ENCODE peak calls at places on chromosomes 13 and 19, in seven cellular contexts. P is GM12864; Y is ascending aorta; E is osteoblast; C is kidney; J is CD8-positive, alpha-beta T cell; V is CD4-positive, alpha-beta memory T cell. U is an unnamed sample.

GRCh38 chr19:46474211-46474610 is 2.8 kb upstream of the PNMA8A start:
- DNase-seq in P (no peak), Y (no peak), E (peak), C (peak), J (no peak), V (no peak), U (peak)

GRCh38 chr13:20814224-20814910 is 40.6 kb upstream of the EEF1AKMT1 start:
- DNase-seq in P (no peak), Y (peak), E (peak), C (peak), J (no peak), V (no peak), U (peak)

GRCh38 chr13:21218351-21219043 is 42.0 kb downstream of the MRPL57 start:
- DNase-seq in P (peak), Y (no peak), E (no peak), C (no peak), J (no peak), V (peak), U (no peak)

GRCh38 chr13:51874651-51875050 is 12.9 kb downstream of the CCDC70 start:
- DNase-seq in P (no peak), Y (no peak), E (peak), C (no peak), J (no peak), V (no peak), U (no peak)

GRCh38 chr13:28338202-28338601 is 156.7 kb downstream of the FLT1 start:
- DNase-seq in P (no peak), Y (no peak), E (no peak), C (no peak), J (no peak), V (no peak), U (no peak)

GRCh38 chr13:48595330-48596127 is 58.2 kb upstream of the CYSLTR2 start:
- DNase-seq in P (peak), Y (no peak), E (no peak), C (no peak), J (peak), V (peak), U (peak)

GRCh38 chr13:44280461-44280860 is 93.2 kb upstream of the SERP2 start:
- DNase-seq in P (no peak), Y (no peak), E (no peak), C (no peak), J (no peak), V (no peak), U (peak)

GRCh38 chr19:18646535-18647370 is 9.9 kb downstream of the KLHL26 start:
- DNase-seq in P (no peak), Y (no peak), E (peak), C (peak), J (no peak), V (no peak), U (no peak)

GRCh38 chr13:30737511-30738342 is 2.4 kb downstream of the ALOX5AP start:
- DNase-seq in P (no peak), Y (no peak), E (peak), C (no peak), J (no peak), V (peak), U (no peak)

GRCh38 chr13:82010780-82011179 is 1669.9 kb upstream of the SPRY2 start:
- DNase-seq in P (no peak), Y (no peak), E (no peak), C (no peak), J (no peak), V (no peak), U (no peak)

GRCh38 chr19:39996218-39996810 is 546 bp upstream of the ZNF546 start:
- DNase-seq in P (peak), Y (no peak), E (peak), C (no peak), J (no peak), V (no peak), U (peak)

GRCh38 chr13:48715977-48716376 is 62.2 kb downstream of the CYSLTR2 start:
- DNase-seq in P (no peak), Y (no peak), E (no peak), C (no peak), J (no peak), V (no peak), U (no peak)

GRCh38 chr13:106464076-106464475 is 71.4 kb downstream of the EFNB2 start:
- DNase-seq in P (no peak), Y (no peak), E (no peak), C (no peak), J (no peak), V (no peak), U (no peak)

GRCh38 chr13:64446372-64446771 is 2783.8 kb downstream of the PCDH9 start:
- DNase-seq in P (no peak), Y (no peak), E (no peak), C (no peak), J (no peak), V (no peak), U (peak)

GRCh38 chr19:47280183-47280797 is 5.6 kb downstream of the INAFM1 start:
- DNase-seq in P (no peak), Y (no peak), E (no peak), C (no peak), J (peak), V (peak), U (peak)

GRCh38 chr13:66513728-66514127 is 716.4 kb downstream of the PCDH9 start:
- DNase-seq in P (no peak), Y (no peak), E (no peak), C (no peak), J (no peak), V (no peak), U (peak)

GRCh38 chr13:31012285-31013024 is 80.0 kb downstream of the TEX26 start:
- DNase-seq in P (no peak), Y (no peak), E (peak), C (no peak), J (no peak), V (no peak), U (peak)

GRCh38 chr19:8458380-8458779 is 13.6 kb downstream of the HNRNPM start:
- DNase-seq in P (no peak), Y (no peak), E (no peak), C (no peak), J (no peak), V (no peak), U (no peak)

GRCh38 chr19:8460516-8461298 is 15.9 kb downstream of the HNRNPM start:
- DNase-seq in P (no peak), Y (no peak), E (no peak), C (no peak), J (no peak), V (no peak), U (no peak)

GRCh38 chr19:8459095-8459494 is 14.3 kb downstream of the HNRNPM start:
- DNase-seq in P (no peak), Y (no peak), E (no peak), C (no peak), J (no peak), V (no peak), U (no peak)

GRCh38 chr19:8461376-8461775 is 16.6 kb downstream of the HNRNPM start:
- DNase-seq in P (no peak), Y (no peak), E (no peak), C (no peak), J (no peak), V (no peak), U (no peak)

GRCh38 chr19:8459520-8460260 is 14.9 kb downstream of the HNRNPM start:
- DNase-seq in P (no peak), Y (no peak), E (no peak), C (no peak), J (no peak), V (no peak), U (peak)
- H3K4me3 ChIP-seq in P (no peak), Y (no peak), E (peak), C (no peak), J (no peak), V (no peak), U (no peak)

GRCh38 chr19:16088351-16088984 is 12.2 kb downstream of the TPM4 start:
- DNase-seq in P (no peak), Y (no peak), E (no peak), C (peak), J (no peak), V (no peak), U (no peak)
- H3K4me3 ChIP-seq in P (no peak), Y (no peak), E (no peak), C (no peak), J (no peak), V (no peak), U (no peak)

GRCh38 chr19:11140896-11141295 is 14.7 kb downstream of the SPC24 start:
- DNase-seq in P (no peak), Y (no peak), E (no peak), C (no peak), J (no peak), V (no peak), U (no peak)

GRCh38 chr19:11138659-11139526 is 16.7 kb downstream of the SPC24 start:
- DNase-seq in P (no peak), Y (peak), E (peak), C (peak), J (no peak), V (no peak), U (peak)

GRCh38 chr19:11142528-11143171 is 12.9 kb downstream of the SPC24 start:
- DNase-seq in P (no peak), Y (peak), E (peak), C (peak), J (no peak), V (no peak), U (peak)

GRCh38 chr19:11145147-11145924 is 10.2 kb downstream of the SPC24 start:
- DNase-seq in P (no peak), Y (no peak), E (peak), C (no peak), J (no peak), V (no peak), U (no peak)

GRCh38 chr19:11141937-11142527 is 13.6 kb downstream of the SPC24 start:
- DNase-seq in P (no peak), Y (no peak), E (peak), C (peak), J (no peak), V (no peak), U (no peak)
- H3K4me3 ChIP-seq in P (no peak), Y (no peak), E (peak), C (peak), J (no peak), V (no peak), U (no peak)

GRCh38 chr13:40238761-40239160 is 427.7 kb downstream of the FOXO1 start:
- DNase-seq in P (no peak), Y (no peak), E (no peak), C (no peak), J (no peak), V (no peak), U (peak)

GRCh38 chr13:40233731-40234195 is 432.7 kb downstream of the FOXO1 start:
- DNase-seq in P (no peak), Y (no peak), E (no peak), C (peak), J (no peak), V (no peak), U (peak)

GRCh38 chr13:40236566-40237168 is 429.8 kb downstream of the FOXO1 start:
- DNase-seq in P (no peak), Y (peak), E (no peak), C (no peak), J (no peak), V (no peak), U (peak)

GRCh38 chr13:40232321-40232720 is 434.1 kb downstream of the FOXO1 start:
- DNase-seq in P (no peak), Y (no peak), E (no peak), C (no peak), J (no peak), V (no peak), U (no peak)

GRCh38 chr13:40235160-40235796 is 431.2 kb downstream of the FOXO1 start:
- DNase-seq in P (no peak), Y (no peak), E (no peak), C (no peak), J (no peak), V (no peak), U (peak)
- H3K4me3 ChIP-seq in P (no peak), Y (no peak), E (no peak), C (no peak), J (no peak), V (no peak), U (no peak)